ENCODE peak calls at places on chromosomes 16 and 17, in ten cellular contexts. D, L, A, H, W, U, V, Z, Q and J are unnamed samples.

GRCh38 chr17:41082565-41083136 is 1.3 kb upstream of the KRTAP4-7 start:
- DNase-seq in A (no peak), Z (no peak), W (no peak), V (peak; percentile 46), Q (no peak), U (no peak), D (no peak), L (no peak), H (no peak), J (no peak)

GRCh38 chr17:46847204-46848191 is 3.9 kb upstream of the WNT9B start:
- DNase-seq in H (no peak), V (no peak), D (no peak), W (no peak), A (no peak), Z (peak; percentile 32), L (no peak), Q (no peak), U (no peak), J (no peak)

GRCh38 chr17:31687505-31688126 is 171.4 kb downstream of the COPRS start:
- DNase-seq in U (no peak), Q (no peak), A (no peak), W (no peak), H (no peak), V (no peak), Z (no peak), L (no peak), D (no peak), J (no peak)

GRCh38 chr16:47728229-47728628 is 267.1 kb downstream of the PHKB start:
- DNase-seq in Z (no peak), L (no peak), D (no peak), Q (no peak), A (no peak), U (no peak), W (no peak), V (no peak), H (no peak), J (no peak)

GRCh38 chr16:50401355-50401754 is 32.6 kb upstream of the BRD7 start:
- DNase-seq in V (no peak), A (peak; percentile 7), W (no peak), Q (no peak), U (no peak), D (no peak), H (no peak), L (no peak), Z (no peak), J (no peak)

GRCh38 chr17:7240375-7240774 is 1.1 kb upstream of the PHF23 start:
- DNase-seq in A (no peak), Z (no peak), W (no peak), H (no peak), Q (no peak), V (no peak), L (no peak), U (no peak), D (no peak), J (no peak)

GRCh38 chr17:65191805-65192740 is 54.9 kb downstream of the RGS9 start:
- DNase-seq in D (no peak), A (no peak), Q (no peak), U (no peak), W (no peak), L (no peak), H (no peak), V (peak; percentile 79), Z (no peak), J (no peak)

GRCh38 chr16:73082608-73083007 is 34.7 kb upstream of the ZFHX3 start:
- DNase-seq in V (peak; percentile 91), U (no peak), D (peak; percentile 81), L (no peak), Z (no peak), A (no peak), H (no peak), W (no peak), Q (no peak), J (no peak)

GRCh38 chr17:37067555-37068111 is 118.9 kb downstream of the AATF start:
- DNase-seq in Z (peak; percentile 79), V (peak; percentile 72), L (peak; percentile 62), U (no peak), D (peak; percentile 38), W (peak; percentile 33), H (no peak), A (peak; percentile 60), Q (no peak), J (peak; percentile 43)

GRCh38 chr17:73430848-73431247 is 119.0 kb upstream of the CDC42EP4 start:
- DNase-seq in A (no peak), U (no peak), L (no peak), D (no peak), Z (peak; percentile 29), Q (no peak), W (no peak), H (no peak), V (peak; percentile 13), J (no peak)

GRCh38 chr17:64111831-64112230 is 18.1 kb downstream of the ERN1 start:
- DNase-seq in Z (no peak), V (no peak), U (no peak), A (no peak), H (no peak), W (no peak), Q (no peak), D (no peak), L (no peak), J (no peak)

GRCh38 chr17:64112978-64113377 is 17.0 kb downstream of the ERN1 start:
- DNase-seq in H (no peak), W (no peak), D (no peak), U (no peak), A (no peak), Q (no peak), Z (no peak), V (no peak), L (no peak), J (no peak)

GRCh38 chr17:64115871-64116534 is 13.9 kb downstream of the ERN1 start:
- DNase-seq in V (peak; percentile 89), D (peak; percentile 65), Q (no peak), U (no peak), W (no peak), Z (no peak), A (no peak), L (no peak), H (no peak), J (no peak)

GRCh38 chr17:64118452-64118979 is 11.4 kb downstream of the ERN1 start:
- DNase-seq in A (peak; percentile 74), Q (no peak), L (no peak), U (peak; percentile 55), Z (peak; percentile 36), W (peak; percentile 40), D (no peak), H (no peak), V (no peak), J (peak; percentile 43)

DNA sequence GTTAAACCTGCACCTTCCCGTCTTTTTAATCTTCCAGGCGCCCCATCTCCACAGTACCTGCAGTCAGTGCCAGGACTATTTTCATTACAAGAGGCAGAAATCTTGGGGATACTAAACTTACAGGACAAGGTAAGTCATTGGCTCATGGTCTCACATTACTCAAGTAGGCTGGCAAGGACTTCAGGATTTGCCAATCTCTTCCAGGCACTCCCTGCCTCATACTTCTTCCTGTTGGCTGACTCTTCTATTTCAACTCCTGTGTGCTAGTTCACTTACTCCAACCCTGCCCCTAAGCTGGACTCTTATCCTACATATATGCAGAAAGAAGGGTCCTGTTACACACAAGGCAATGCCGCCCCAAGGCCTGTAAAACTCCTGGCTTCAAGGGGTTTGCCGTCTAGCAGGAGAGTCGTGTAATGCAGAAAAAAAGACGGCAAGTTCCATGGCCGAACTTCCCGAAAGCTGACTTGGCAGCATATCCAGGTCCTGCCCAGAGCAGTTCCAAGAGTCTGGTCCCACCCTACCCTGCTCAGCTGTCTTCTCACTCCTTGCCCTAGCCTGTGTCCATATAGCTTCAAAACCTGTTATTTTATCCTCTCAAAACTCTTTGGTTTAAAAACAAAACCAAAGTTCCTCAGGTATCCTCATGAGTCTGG is 14.8 kb downstream of the ERN1 start:
- DNase-seq in U (no peak), W (no peak), Z (no peak), D (no peak), A (peak; percentile 63), L (no peak), H (no peak), V (no peak), Q (no peak), J (no peak)
- H3K4me3 ChIP-seq in U (no peak overlapping the region), W (no peak overlapping the region), Z (no peak overlapping the region), D (no peak overlapping the region), A (no peak overlapping the region), L (no peak overlapping the region), H (no peak overlapping the region), V (no peak overlapping the region), Q (no peak overlapping the region), J (no peak overlapping the region)

DNA sequence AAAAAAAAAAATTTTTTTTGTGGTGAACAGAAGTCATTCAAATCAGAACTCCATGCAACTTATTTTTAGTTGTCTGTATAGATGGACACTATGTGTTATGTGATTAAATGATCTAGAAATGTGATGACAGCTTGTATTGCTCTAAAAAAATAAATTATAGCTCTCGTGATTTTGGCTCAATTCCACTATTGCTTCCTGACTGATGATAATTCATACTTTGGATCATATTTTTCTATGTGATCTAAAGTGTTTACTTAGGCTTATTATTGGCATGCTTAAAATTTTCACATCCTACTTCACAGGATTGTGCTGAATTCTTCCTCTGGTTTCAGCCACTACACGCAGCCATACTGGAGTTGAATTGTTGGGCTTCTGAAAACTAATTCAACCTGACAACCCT is 76.8 kb downstream of the RPGRIP1L start:
- DNase-seq in A (no peak), Q (no peak), Z (no peak), H (no peak), L (no peak), V (no peak), D (no peak), U (no peak), W (no peak), J (no peak)
- H3K27ac ChIP-seq in A (no peak overlapping the region), Q (no peak overlapping the region), Z (no peak overlapping the region), H (no peak overlapping the region), L (no peak overlapping the region), V (no peak overlapping the region), D (no peak overlapping the region), U (no peak overlapping the region), W (no peak overlapping the region), J (no peak overlapping the region)

DNA sequence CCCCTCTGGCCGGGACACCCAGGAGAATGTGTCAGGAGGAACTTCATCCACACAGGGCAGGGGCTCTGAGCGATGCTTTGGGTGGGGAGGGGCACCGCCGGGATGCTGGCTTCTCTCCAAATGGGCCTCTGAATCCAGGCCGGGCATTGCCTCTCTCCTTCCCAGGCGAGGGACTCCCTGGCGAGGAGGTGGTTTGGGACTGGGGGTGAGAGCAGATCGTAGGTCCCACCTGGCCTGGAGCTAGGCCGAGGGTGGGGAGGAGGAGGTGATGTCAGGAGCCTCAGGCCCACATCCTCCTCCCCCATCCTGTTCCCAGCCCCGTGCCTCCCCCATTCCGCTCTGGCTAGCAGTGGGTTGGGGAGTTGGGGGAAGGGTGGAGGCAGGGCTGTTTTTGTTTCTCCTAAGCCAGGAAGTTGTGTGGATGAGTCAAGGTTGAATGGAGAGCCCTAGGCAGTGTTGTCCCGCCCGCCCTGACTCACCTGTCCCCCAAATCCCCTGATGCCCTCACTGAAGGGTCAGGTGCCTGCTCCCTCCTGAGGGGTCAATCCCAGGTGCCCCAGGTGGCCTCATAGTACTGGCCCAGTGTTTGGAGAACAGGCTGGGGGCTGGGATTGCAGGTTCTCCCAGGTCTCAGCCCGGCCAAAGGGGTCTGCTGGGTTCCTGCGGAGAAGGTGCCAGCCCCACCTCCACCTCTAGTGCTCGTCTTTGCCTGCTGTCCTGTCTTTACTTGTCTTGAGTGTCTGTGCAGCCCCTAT is 2.8 kb downstream of the GRB7 start:
- DNase-seq in W (no peak), D (no peak), V (peak; percentile 50), H (no peak), L (no peak), Z (peak; percentile 57), U (no peak), A (no peak), Q (no peak), J (no peak)
- H3K4me3 ChIP-seq in W (no peak overlapping the region), D (no peak overlapping the region), V (no peak overlapping the region), H (no peak overlapping the region), L (no peak overlapping the region), Z (peak overlapping the region; percentile 40), U (no peak overlapping the region), A (peak overlapping the region; percentile 33), Q (no peak overlapping the region), J (no peak overlapping the region)

GRCh38 chr17:57535652-57536018 is 209.5 kb downstream of the CCDC182 start:
- DNase-seq in A (no peak), V (no peak), Q (no peak), W (no peak), H (no peak), U (no peak), L (no peak), D (no peak), Z (no peak), J (peak; percentile 53)
- H3K27ac ChIP-seq in A (no peak overlapping the region), V (no peak overlapping the region), Q (no peak overlapping the region), W (no peak overlapping the region), H (no peak overlapping the region), U (no peak overlapping the region), L (no peak overlapping the region), D (no peak overlapping the region), Z (no peak overlapping the region), J (no peak overlapping the region)